ENCODE peak calls at places on chromosomes 2 and 18, in eight cellular contexts. H, F, G, I, L, X, D and V are unnamed samples.

GRCh38 chr18:59593291-59593717 is 103.9 kb downstream of the CCBE1 start:
- DNase-seq in G (no peak), D (no peak), F (no peak), X (no peak), L (no peak), H (peak; percentile 52), I (no peak), V (no peak)

GRCh38 chr18:46042571-46043123 is 29.4 kb downstream of the PSTPIP2 start:
- DNase-seq in X (no peak), F (no peak), H (peak; percentile 83), D (no peak), G (no peak), L (no peak), I (no peak), V (no peak)

GRCh38 chr18:13183790-13184189 is 34.8 kb upstream of the LDLRAD4 start:
- DNase-seq in X (peak; percentile 28), H (no peak), G (no peak), D (no peak), I (no peak), L (no peak), F (no peak), V (no peak)

GRCh38 chr2:143248631-143249030 is 119.4 kb downstream of the ARHGAP15 start:
- DNase-seq in G (no peak), F (no peak), X (no peak), L (no peak), D (no peak), I (no peak), H (no peak), V (no peak)

GRCh38 chr2:234632527-234633391 is 135.9 kb upstream of the ARL4C start:
- DNase-seq in F (no peak), L (no peak), I (no peak), D (no peak), X (no peak), G (peak; percentile 92), H (peak; percentile 99), V (no peak)

GRCh38 chr18:3498705-3499451 is 48.9 kb downstream of the TGIF1 start:
- DNase-seq in F (peak; percentile 73), D (peak; percentile 29), L (peak; percentile 15), X (peak; percentile 77), G (no peak), H (peak; percentile 69), I (no peak), V (peak; percentile 80)

GRCh38 chr18:11149441-11150270 is at the start of gene PIEZO2:
- DNase-seq in G (no peak), D (peak; percentile 57), X (peak; percentile 85), F (peak; percentile 88), H (peak; percentile 54), L (peak; percentile 31), I (no peak), V (peak; percentile 76)

GRCh38 chr2:12543452-12544220 is 173.1 kb upstream of the TRIB2 start:
- DNase-seq in H (no peak), L (no peak), I (no peak), X (no peak), D (no peak), F (no peak), G (no peak), V (no peak)

GRCh38 chr2:190320696-190321095 is 1.1 kb upstream of the HIBCH start:
- DNase-seq in X (no peak), D (no peak), F (no peak), I (no peak), G (no peak), H (no peak), L (no peak), V (no peak)

GRCh38 chr2:22110244-22110651 is 986.5 kb downstream of the TDRD15 start:
- DNase-seq in X (no peak), D (no peak), H (no peak), I (no peak), F (no peak), G (no peak), L (no peak), V (no peak)

GRCh38 chr2:72718906-72719305 is 106.9 kb downstream of the EXOC6B start:
- DNase-seq in X (no peak), H (no peak), D (no peak), G (no peak), L (no peak), I (no peak), F (no peak), V (no peak)

GRCh38 chr2:9556121-9556869 is 665 bp upstream of the ADAM17 start:
- DNase-seq in D (no peak), L (no peak), F (peak; percentile 56), I (peak; percentile 24), X (no peak), H (peak; percentile 33), G (no peak), V (no peak)

GRCh38 chr2:67600946-67601345 is 203.8 kb downstream of the ETAA1 start:
- DNase-seq in X (no peak), L (no peak), I (peak; percentile 32), G (no peak), D (no peak), H (peak; percentile 94), F (no peak), V (no peak)

GRCh38 chr2:218853766-218854165 is 5.8 kb upstream of the WNT6 start:
- DNase-seq in D (no peak), H (peak; percentile 72), L (no peak), F (no peak), I (peak; percentile 89), X (no peak), G (no peak), V (no peak)

GRCh38 chr2:202690321-202690900 is 55.6 kb downstream of the FAM117B start:
- DNase-seq in F (no peak), X (no peak), L (no peak), H (peak; percentile 23), G (no peak), D (no peak), I (no peak), V (no peak)

GRCh38 chr2:229920011-229920781 is 1.6 kb downstream of the TRIP12 start:
- DNase-seq in H (peak; percentile 21), X (no peak), F (no peak), D (no peak), G (no peak), L (no peak), I (no peak), V (no peak)

GRCh38 chr2:27316655-27317412 is 6.1 kb downstream of the MPV17 start:
- DNase-seq in D (peak; percentile 57), H (no peak), I (peak; percentile 74), G (no peak), L (no peak), F (no peak), X (no peak), V (no peak)

GRCh38 chr2:196481323-196481695 is 158.2 kb upstream of the CCDC150 start:
- DNase-seq in F (no peak), X (no peak), D (no peak), L (no peak), I (peak; percentile 69), G (no peak), H (peak; percentile 30), V (no peak)
- TF ChIP-seq CTCF in F (no peak), X (no peak), D (no peak), L (no peak), I (no peak), G (no peak), H (no peak), V (no peak)

DNA sequence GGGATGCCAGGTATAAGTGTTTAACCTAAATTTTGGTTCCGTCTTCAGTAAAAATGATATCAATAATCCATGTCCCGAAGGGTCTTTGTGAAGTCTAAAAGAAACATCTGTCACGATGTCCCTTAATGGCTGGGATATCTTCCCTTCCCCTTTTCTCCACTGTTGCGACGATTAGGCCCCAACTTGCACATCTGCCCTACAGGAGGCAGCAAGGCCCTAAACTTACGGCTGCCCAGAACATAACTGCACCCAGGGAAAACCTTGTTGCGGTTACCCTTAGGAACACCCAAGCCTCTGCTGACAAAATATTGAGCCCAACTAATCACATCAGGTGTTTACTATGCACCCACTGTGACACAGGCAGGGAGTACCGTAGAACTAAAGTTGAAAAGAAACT is 1.2 kb upstream of the SMAD2 start:
- DNase-seq in X (peak; percentile 39), G (no peak), D (no peak), H (no peak), L (no peak), F (peak; percentile 40), I (peak; percentile 45), V (no peak)
- TF ChIP-seq CTCF in X (peak; percentile 15), G (no peak), D (no peak), H (no peak), L (peak; percentile 23), F (no peak), I (no peak), V (no peak)

DNA sequence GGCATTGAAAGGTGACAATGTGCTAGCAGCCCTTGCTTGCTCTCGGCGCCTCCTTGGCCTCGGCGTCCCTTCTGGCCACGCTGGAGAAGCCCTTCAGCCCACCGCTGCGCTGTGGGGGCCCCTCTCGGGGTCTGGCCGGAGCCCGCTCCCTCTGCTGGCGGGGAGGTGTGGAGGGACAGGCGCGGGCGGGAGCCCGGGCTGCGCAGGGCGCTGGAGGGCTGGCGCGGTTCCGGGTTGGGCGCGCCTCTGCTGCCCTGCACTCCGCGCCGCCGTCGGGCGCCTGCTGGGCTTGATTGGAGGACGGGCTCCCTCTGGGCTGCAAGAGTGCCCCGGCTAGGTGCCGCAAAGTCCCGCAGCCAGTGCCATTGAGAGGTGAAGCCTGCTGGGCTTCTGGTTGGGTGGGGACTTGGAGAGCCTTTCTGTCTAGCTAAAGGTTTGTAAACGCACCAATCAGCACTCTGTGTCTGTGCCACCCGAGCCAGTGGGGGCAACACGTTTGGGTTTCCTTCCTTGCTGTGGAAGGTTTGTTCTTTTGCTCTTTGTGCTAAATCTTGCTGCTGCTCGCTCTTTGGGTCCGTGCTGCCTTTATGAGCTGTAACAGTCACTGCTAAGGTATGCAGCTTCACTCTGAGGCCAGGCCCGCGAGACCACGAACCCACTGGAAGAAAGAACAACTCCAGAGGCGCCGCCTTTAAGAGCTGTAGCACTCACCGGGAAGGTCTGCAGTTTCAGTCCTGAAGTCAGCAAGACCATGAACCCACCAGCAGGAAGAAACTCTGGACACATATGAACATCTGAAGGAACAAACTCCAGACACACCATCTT is 14.8 kb upstream of the IMP4 start:
- DNase-seq in X (peak; percentile 18), D (no peak), L (no peak), H (peak; percentile 84), F (peak; percentile 64), G (no peak), I (peak; percentile 47), V (peak; percentile 45)
- TF ChIP-seq CTCF in X (no peak), D (no peak), L (no peak), H (no peak), F (peak; percentile 18), G (no peak), I (no peak), V (peak; percentile 23)

DNA sequence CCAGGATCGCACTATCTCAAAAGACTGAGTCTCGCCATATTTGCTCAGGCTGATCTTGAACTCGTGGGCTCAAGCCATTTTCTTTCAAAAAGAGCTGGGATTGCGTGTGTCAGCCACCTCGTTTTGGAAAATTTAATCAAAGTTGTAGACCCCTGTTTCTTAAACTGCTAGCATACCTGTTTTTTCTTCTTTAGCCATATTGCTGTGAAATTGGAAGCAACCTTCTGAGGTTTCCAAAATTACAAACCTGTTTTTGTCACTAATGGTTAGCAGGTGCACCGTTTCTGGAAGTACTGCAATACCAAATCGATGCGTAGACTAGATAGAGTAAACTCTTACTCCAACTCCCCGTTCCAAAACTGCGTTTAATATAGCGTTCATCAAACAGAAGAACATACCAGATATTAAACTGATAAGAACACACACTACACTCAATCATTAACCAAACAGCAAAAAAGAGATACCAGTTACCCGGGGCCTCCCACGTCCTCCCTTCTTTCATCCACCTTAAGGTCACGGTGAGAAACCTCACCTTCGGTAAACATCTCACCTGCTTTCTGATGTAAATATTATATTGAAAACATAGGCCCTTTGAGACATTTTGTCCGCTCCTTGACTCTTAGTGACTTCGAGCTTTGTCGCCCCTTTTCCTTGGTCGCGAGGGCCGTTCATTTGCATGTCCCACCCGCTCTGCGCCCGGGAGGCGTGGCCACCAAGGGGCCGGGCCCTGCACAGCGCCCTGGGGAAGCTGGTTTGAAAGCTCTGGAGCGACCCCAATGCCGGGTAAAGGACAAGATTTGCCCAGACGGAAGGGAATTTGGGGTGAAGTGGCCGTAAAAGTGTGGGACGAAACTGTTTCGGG is at the start of gene RNU2-63P:
- DNase-seq in H (peak; percentile 96), I (peak; percentile 92), X (peak; percentile 86), L (peak; percentile 42), D (peak; percentile 61), G (peak; percentile 84), F (peak; percentile 86), V (peak; percentile 81)
- TF ChIP-seq CTCF in H (no peak), I (no peak), X (no peak), L (no peak), D (no peak), G (no peak), F (no peak), V (no peak)